ENCODE peak calls at places on chromosome 21, in ten cellular contexts. T, J, C, V, Z, Q, P, W, L and Y are unnamed samples.

GRCh38 chr21:45996311-45997204 is 15.0 kb downstream of the COL6A1 start:
- DNase-seq in T (peak; percentile 23), J (no peak), C (peak; percentile 30), V (no peak), Z (no peak), Q (peak; percentile 34), P (no peak), W (no peak), L (no peak), Y (no peak)

GRCh38 chr21:41160036-41160435 is 7.9 kb upstream of the BACE2 start:
- DNase-seq in T (no peak), J (no peak), C (no peak), V (no peak), Z (peak; percentile 74), Q (no peak), P (no peak), W (no peak), L (no peak), Y (no peak)

GRCh38 chr21:44836666-44837471 is 19.0 kb upstream of the SUMO3 start:
- DNase-seq in T (no peak), J (peak; percentile 35), C (no peak), V (no peak), Z (peak; percentile 84), Q (no peak), P (no peak), W (no peak), L (peak; percentile 78), Y (peak; percentile 90)

GRCh38 chr21:46320331-46320801 is 3.3 kb downstream of the C21orf58 start:
- DNase-seq in T (no peak), J (no peak), C (no peak), V (no peak), Z (no peak), Q (no peak), P (no peak), W (no peak), L (no peak), Y (no peak)

GRCh38 chr21:44626673-44627143 is at the start of gene KRTAP10-9:
- DNase-seq in T (no peak), J (no peak), C (no peak), V (no peak), Z (no peak), Q (no peak), P (no peak), W (no peak), L (no peak), Y (no peak)

GRCh38 chr21:27569091-27569490 is 602.2 kb upstream of the ADAMTS5 start:
- DNase-seq in T (no peak), J (no peak), C (no peak), V (no peak), Z (no peak), Q (no peak), P (no peak), W (no peak), L (no peak), Y (no peak)

GRCh38 chr21:23986987-23987386 is 1620.3 kb downstream of the MRPL39 start:
- DNase-seq in T (no peak), J (no peak), C (no peak), V (no peak), Z (no peak), Q (no peak), P (no peak), W (no peak), L (no peak), Y (no peak)

GRCh38 chr21:31558839-31559367 is 100.6 kb upstream of the SOD1 start:
- DNase-seq in T (peak; percentile 86), J (peak; percentile 92), C (peak; percentile 89), V (peak; percentile 99), Z (peak; percentile 71), Q (peak; percentile 92), P (peak; percentile 8), W (no peak), L (peak; percentile 94), Y (peak; percentile 89)

GRCh38 chr21:44684483-44684882 is 2.5 kb upstream of the KRTAP12-1 start:
- DNase-seq in T (no peak), J (no peak), C (no peak), V (no peak), Z (no peak), Q (no peak), P (no peak), W (no peak), L (no peak), Y (no peak)

GRCh38 chr21:31298618-31299269 is 45.3 kb downstream of the TIAM1 start:
- DNase-seq in T (no peak), J (no peak), C (no peak), V (no peak), Z (no peak), Q (no peak), P (no peak), W (no peak), L (no peak), Y (no peak)

GRCh38 chr21:38439957-38440356 is 58.3 kb downstream of the ERG start:
- DNase-seq in T (no peak), J (no peak), C (no peak), V (no peak), Z (no peak), Q (no peak), P (no peak), W (no peak), L (no peak), Y (no peak)

GRCh38 chr21:31929548-31929947 is 56.7 kb downstream of the HUNK start:
- DNase-seq in T (no peak), J (no peak), C (no peak), V (peak; percentile 37), Z (no peak), Q (no peak), P (no peak), W (no peak), L (no peak), Y (no peak)

GRCh38 chr21:15004721-15005370 is 60.0 kb downstream of the NRIP1 start:
- DNase-seq in T (no peak), J (no peak), C (no peak), V (no peak), Z (no peak), Q (no peak), P (no peak), W (no peak), L (no peak), Y (no peak)
- H3K4me1 ChIP-seq in T (peaks cover 16% of the 10 kb centered on the region), J (peaks cover 17% of the 10 kb centered on the region), C (peaks cover 13% of the 10 kb centered on the region), V (peaks cover 15% of the 10 kb centered on the region), Z (peaks cover 6% of the 10 kb centered on the region), Q (peaks cover 20% of the 10 kb centered on the region), P (peaks cover 3% of the 10 kb centered on the region), W (peaks cover 12% of the 10 kb centered on the region), L (no peaks in the 10 kb centered on the region), Y (peaks cover 45% of the 10 kb centered on the region)

DNA sequence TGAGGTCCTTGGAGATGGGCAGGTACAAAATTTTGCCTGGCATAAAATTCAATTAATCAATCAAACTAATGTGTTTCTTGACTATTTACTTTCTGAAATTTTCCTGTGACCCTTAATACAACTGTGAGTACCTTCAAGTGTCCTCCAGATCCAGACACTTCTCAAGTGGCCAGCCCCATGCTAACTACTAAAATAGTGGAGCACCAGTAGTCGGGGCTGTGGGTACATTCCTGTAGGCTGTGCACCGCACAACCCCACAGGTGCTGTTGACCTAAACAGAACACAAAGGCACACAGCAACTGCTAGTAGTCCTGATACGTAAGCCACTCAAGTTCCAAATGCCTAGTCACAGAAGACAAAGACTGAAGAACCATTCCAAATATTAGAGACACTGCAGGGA is 36.6 kb downstream of the TMEM50B start:
- DNase-seq in T (no peak), J (no peak), C (no peak), V (no peak), Z (peak; percentile 96), Q (no peak), P (no peak), W (no peak), L (no peak), Y (no peak)
- H3K4me1 ChIP-seq in T (peaks cover 8% of the 10 kb centered on the region), J (peaks cover 21% of the 10 kb centered on the region), C (no peaks in the 10 kb centered on the region), V (no peaks in the 10 kb centered on the region), Z (peaks cover 34% of the 10 kb centered on the region), Q (no peaks in the 10 kb centered on the region), P (no peaks in the 10 kb centered on the region), W (no peaks in the 10 kb centered on the region), L (no peaks in the 10 kb centered on the region), Y (peaks cover 14% of the 10 kb centered on the region)

GRCh38 chr21:37374026-37374425 is 7.5 kb downstream of the DYRK1A start:
- DNase-seq in T (no peak), J (peak; percentile 94), C (no peak), V (no peak), Z (no peak), Q (no peak), P (no peak), W (no peak), L (no peak), Y (no peak)
- H3K4me1 ChIP-seq in T (peaks cover 54% of the 10 kb centered on the region), J (peaks cover 64% of the 10 kb centered on the region), C (peaks cover 97% of the 10 kb centered on the region), V (peaks cover 33% of the 10 kb centered on the region), Z (peaks cover 45% of the 10 kb centered on the region), Q (peaks cover 53% of the 10 kb centered on the region), P (peaks cover 19% of the 10 kb centered on the region), W (peaks cover 30% of the 10 kb centered on the region), L (peaks cover 31% of the 10 kb centered on the region), Y (peaks cover 16% of the 10 kb centered on the region)

GRCh38 chr21:42233067-42233981 is 14.4 kb downstream of the ABCG1 start:
- DNase-seq in T (peak; percentile 62), J (peak; percentile 13), C (peak; percentile 98), V (no peak), Z (peak; percentile 60), Q (peak; percentile 87), P (no peak), W (no peak), L (no peak), Y (no peak)

GRCh38 chr21:42230636-42231035 is 11.7 kb downstream of the ABCG1 start:
- DNase-seq in T (no peak), J (no peak), C (no peak), V (no peak), Z (no peak), Q (no peak), P (no peak), W (no peak), L (no peak), Y (no peak)

GRCh38 chr21:42229676-42230075 is 10.7 kb downstream of the ABCG1 start:
- DNase-seq in T (no peak), J (no peak), C (no peak), V (no peak), Z (no peak), Q (no peak), P (no peak), W (no peak), L (no peak), Y (no peak)

GRCh38 chr21:42232176-42232825 is 13.4 kb downstream of the ABCG1 start:
- DNase-seq in T (no peak), J (no peak), C (no peak), V (no peak), Z (no peak), Q (no peak), P (no peak), W (no peak), L (no peak), Y (no peak)

DNA sequence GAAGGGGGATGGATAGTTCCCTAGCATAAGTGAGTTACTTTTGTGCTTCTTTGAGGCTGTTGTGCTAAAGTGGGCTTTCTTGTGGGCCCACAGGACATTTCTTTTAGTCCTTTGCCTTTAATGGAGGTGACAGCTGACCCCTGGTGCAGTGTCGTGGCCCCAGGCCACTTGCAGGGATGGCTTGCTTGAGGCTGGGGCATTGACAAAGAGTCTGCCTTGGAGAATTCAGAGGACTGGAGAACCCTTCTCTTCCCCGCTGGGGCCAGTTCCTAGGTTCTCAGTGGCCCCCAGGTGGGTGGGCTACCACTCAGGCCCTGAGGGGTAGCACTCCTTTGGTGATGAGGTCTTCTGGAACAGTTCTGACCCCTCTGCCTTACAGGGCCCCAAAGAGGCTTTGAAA is 12.8 kb downstream of the ABCG1 start:
- DNase-seq in T (no peak), J (no peak), C (no peak), V (no peak), Z (no peak), Q (no peak), P (no peak), W (no peak), L (no peak), Y (no peak)
- H3K4me1 ChIP-seq in T (peaks cover 81% of the 10 kb centered on the region), J (peaks cover 26% of the 10 kb centered on the region), C (peaks cover 96% of the 10 kb centered on the region), V (peaks cover 58% of the 10 kb centered on the region), Z (peaks cover 36% of the 10 kb centered on the region), Q (peaks cover 72% of the 10 kb centered on the region), P (peaks cover 50% of the 10 kb centered on the region), W (no peaks in the 10 kb centered on the region), L (peaks cover 3% of the 10 kb centered on the region), Y (no peaks in the 10 kb centered on the region)